ENCODE peak calls at places on chromosomes 5 and 9, in nine cellular contexts. G is upper lobe of right lung, U is A549, K is mammary epithelial cell, Q is transverse colon, J is colonic mucosa, I is left lung, C is ovary, O is uterus. L is an unnamed sample.

GRCh38 chr5:149114403-149115312 is 26.6 kb upstream of the ABLIM3 start:
- DNase-seq in G (no peak), U (peak), K (peak), Q (peak), J (peak), I (peak), C (no peak), O (peak), L (no peak)

GRCh38 chr5:37222181-37222580 is 27.0 kb downstream of the CPLANE1 start:
- DNase-seq in G (no peak), U (no peak), K (no peak), Q (no peak), J (no peak), I (no peak), C (no peak), O (no peak), L (no peak)

GRCh38 chr5:91556-92263 is at the start of gene PLEKHG4B:
- DNase-seq in G (no peak), U (no peak), K (no peak), Q (no peak), J (no peak), I (no peak), C (peak), O (no peak), L (no peak)

GRCh38 chr5:78845487-78845886 is 139.6 kb downstream of the ARSB start:
- DNase-seq in G (no peak), U (no peak), K (no peak), Q (no peak), J (no peak), I (no peak), C (no peak), O (no peak), L (no peak)

GRCh38 chr9:69180670-69181069 is 6.6 kb downstream of the TJP2 start:
- DNase-seq in G (no peak), U (peak), K (peak), Q (peak), J (peak), I (peak), C (no peak), O (peak), L (no peak)

GRCh38 chr9:32344551-32345182 is 39.8 kb upstream of the ACO1 start:
- DNase-seq in G (no peak), U (no peak), K (peak), Q (no peak), J (no peak), I (no peak), C (no peak), O (no peak), L (no peak)

GRCh38 chr9:112380771-112381181 is 868 bp downstream of the HSDL2 start:
- DNase-seq in G (no peak), U (peak), K (peak), Q (no peak), J (no peak), I (no peak), C (no peak), O (no peak), L (no peak)

GRCh38 chr5:111223790-111224560 is at the start of gene CAMK4:
- DNase-seq in G (peak), U (peak), K (peak), Q (peak), J (peak), I (peak), C (peak), O (peak), L (peak)

GRCh38 chr9:77016526-77017504 is 2.6 kb upstream of the FOXB2 start:
- DNase-seq in G (no peak), U (no peak), K (no peak), Q (no peak), J (no peak), I (no peak), C (no peak), O (no peak), L (no peak)

GRCh38 chr9:120258096-120258495 is 321.9 kb downstream of the CDK5RAP2 start:
- DNase-seq in G (no peak), U (no peak), K (no peak), Q (no peak), J (no peak), I (no peak), C (no peak), O (no peak), L (no peak)

GRCh38 chr9:133558191-133559126 is 24.0 kb downstream of the ADAMTSL2 start:
- DNase-seq in G (no peak), U (no peak), K (peak), Q (no peak), J (no peak), I (peak), C (no peak), O (peak), L (no peak)

GRCh38 chr5:130868186-130868821 is 296.8 kb downstream of the HINT1 start:
- DNase-seq in G (no peak), U (no peak), K (peak), Q (no peak), J (no peak), I (no peak), C (no peak), O (no peak), L (no peak)

GRCh38 chr9:21883642-21884041 is 81.2 kb downstream of the MTAP start:
- DNase-seq in G (no peak), U (no peak), K (no peak), Q (no peak), J (no peak), I (no peak), C (no peak), O (no peak), L (no peak)

GRCh38 chr9:97651646-97652045 is 18.0 kb downstream of the NCBP1 start:
- DNase-seq in G (no peak), U (no peak), K (no peak), Q (no peak), J (no peak), I (no peak), C (no peak), O (no peak), L (no peak)

GRCh38 chr5:158174918-158175663 is 316.1 kb upstream of the CLINT1 start:
- DNase-seq in G (no peak), U (peak), K (peak), Q (peak), J (peak), I (peak), C (peak), O (peak), L (peak)

GRCh38 chr9:129624168-129624759 is 1.7 kb upstream of the NTMT1 start:
- DNase-seq in G (peak), U (peak), K (no peak), Q (peak), J (peak), I (no peak), C (no peak), O (no peak), L (no peak)

GRCh38 chr5:100270323-100270771 is 264.8 kb upstream of the FAM174A start:
- DNase-seq in G (no peak), U (no peak), K (no peak), Q (no peak), J (no peak), I (no peak), C (no peak), O (no peak), L (no peak)

GRCh38 chr9:118761016-118761790 is 608.0 kb downstream of the BRINP1 start:
- DNase-seq in G (no peak), U (no peak), K (no peak), Q (no peak), J (no peak), I (no peak), C (no peak), O (no peak), L (no peak)

DNA sequence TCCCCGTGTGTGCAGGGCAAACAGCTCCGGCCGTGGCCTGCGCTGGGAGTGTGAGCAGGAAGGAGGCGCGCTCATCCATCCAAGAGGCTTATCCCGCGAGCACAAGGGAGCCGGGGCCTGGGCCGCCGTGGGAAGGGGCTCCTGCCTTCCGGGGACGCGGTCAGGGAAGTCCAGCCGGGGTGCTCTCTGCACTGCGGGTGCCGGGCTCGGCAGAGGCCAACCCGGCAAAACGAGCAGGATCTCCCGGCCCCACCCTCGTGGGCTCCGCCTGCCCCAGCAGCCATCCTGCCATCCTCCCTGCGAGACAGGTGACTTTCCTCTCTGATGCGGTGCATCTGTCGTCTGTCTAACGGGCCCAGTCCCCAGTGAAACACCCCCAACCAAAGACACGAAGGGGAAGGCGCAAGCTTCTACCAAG is 244.2 kb downstream of the AUH start:
- DNase-seq in G (peak), U (no peak), K (no peak), Q (no peak), J (no peak), I (no peak), C (peak), O (no peak), L (peak)
- H3K27ac ChIP-seq in G (peak), U (no peak), K (no peak), Q (peak), J (no peak), I (peak), C (peak), O (peak), L (peak)

GRCh38 chr5:163571755-163572154 is 66.3 kb downstream of the MAT2B start:
- DNase-seq in G (no peak), U (no peak), K (peak), Q (no peak), J (no peak), I (no peak), C (peak), O (no peak), L (no peak)

GRCh38 chr5:163569284-163569683 is 63.9 kb downstream of the MAT2B start:
- DNase-seq in G (no peak), U (peak), K (peak), Q (no peak), J (no peak), I (no peak), C (no peak), O (no peak), L (no peak)

GRCh38 chr5:163578652-163579051 is 73.2 kb downstream of the MAT2B start:
- DNase-seq in G (no peak), U (no peak), K (no peak), Q (no peak), J (no peak), I (no peak), C (no peak), O (no peak), L (no peak)

GRCh38 chr5:163579729-163580128 is 74.3 kb downstream of the MAT2B start:
- DNase-seq in G (no peak), U (no peak), K (no peak), Q (no peak), J (no peak), I (no peak), C (no peak), O (no peak), L (no peak)

GRCh38 chr5:163574477-163575440 is 69.3 kb downstream of the MAT2B start:
- DNase-seq in G (no peak), U (no peak), K (no peak), Q (no peak), J (no peak), I (no peak), C (no peak), O (no peak), L (no peak)
- H3K4me3 ChIP-seq in G (no peak), U (no peak), K (no peak), Q (no peak), J (no peak), I (no peak), C (no peak), O (no peak), L (no peak)

GRCh38 chr9:126411948-126412284 is 85.3 kb downstream of the MVB12B start:
- DNase-seq in G (no peak), U (no peak), K (no peak), Q (no peak), J (no peak), I (no peak), C (no peak), O (no peak), L (no peak)
- H3K27ac ChIP-seq in G (no peak), U (no peak), K (no peak), Q (peak), J (no peak), I (no peak), C (no peak), O (no peak), L (no peak)

GRCh38 chr9:124044448-124044847 is 32.9 kb downstream of the LHX2 start:
- DNase-seq in G (no peak), U (no peak), K (no peak), Q (no peak), J (no peak), I (no peak), C (no peak), O (no peak), L (no peak)

GRCh38 chr9:124046189-124046588 is 34.6 kb downstream of the LHX2 start:
- DNase-seq in G (no peak), U (no peak), K (no peak), Q (no peak), J (no peak), I (no peak), C (no peak), O (no peak), L (no peak)

GRCh38 chr9:124047106-124047716 is 35.6 kb downstream of the LHX2 start:
- DNase-seq in G (no peak), U (no peak), K (no peak), Q (no peak), J (no peak), I (no peak), C (no peak), O (no peak), L (no peak)

GRCh38 chr9:124045830-124046177 is 34.2 kb downstream of the LHX2 start:
- DNase-seq in G (no peak), U (no peak), K (no peak), Q (no peak), J (no peak), I (no peak), C (no peak), O (no peak), L (no peak)

DNA sequence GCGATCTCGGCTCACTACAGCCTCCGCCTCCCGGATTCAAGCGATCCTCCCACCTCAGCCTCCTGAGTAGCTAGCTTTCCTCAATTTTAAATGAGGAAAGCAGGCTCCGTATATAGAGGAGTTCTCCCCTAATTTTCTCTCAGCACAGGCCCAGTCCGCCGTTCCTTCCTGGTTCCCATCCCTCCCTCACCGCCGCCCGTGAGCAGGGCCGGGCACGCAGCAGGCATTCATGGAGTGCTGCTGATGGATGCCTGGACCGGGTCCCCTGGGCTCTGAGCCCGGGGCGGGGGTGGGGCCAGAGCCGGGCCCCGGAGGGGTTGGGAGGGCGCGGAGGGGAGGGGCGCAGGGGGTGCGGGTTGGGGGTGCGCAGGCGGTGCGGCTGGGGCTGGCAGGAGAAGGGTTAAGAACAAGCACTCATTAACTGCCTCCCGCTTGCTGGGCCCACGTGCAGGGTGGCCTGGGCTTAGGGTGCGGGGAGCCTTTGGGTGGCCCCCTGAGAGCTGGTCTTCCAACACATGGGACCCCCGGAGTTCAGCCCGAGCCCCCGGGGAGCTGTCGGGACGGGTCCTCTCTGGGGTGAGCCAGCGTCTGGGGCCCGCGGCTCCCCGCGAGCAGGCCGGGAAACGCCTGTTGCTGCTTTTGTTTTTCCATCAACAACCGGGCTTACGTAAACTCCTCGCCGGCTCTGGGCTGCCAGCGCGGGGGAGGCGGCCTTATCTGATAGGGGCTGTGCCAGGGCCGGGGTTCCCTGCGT is 33.7 kb downstream of the LHX2 start:
- DNase-seq in G (peak), U (no peak), K (no peak), Q (peak), J (peak), I (peak), C (peak), O (peak), L (peak)
- H3K4me3 ChIP-seq in G (peak), U (no peak), K (no peak), Q (peak), J (peak), I (peak), C (peak), O (peak), L (peak)

DNA sequence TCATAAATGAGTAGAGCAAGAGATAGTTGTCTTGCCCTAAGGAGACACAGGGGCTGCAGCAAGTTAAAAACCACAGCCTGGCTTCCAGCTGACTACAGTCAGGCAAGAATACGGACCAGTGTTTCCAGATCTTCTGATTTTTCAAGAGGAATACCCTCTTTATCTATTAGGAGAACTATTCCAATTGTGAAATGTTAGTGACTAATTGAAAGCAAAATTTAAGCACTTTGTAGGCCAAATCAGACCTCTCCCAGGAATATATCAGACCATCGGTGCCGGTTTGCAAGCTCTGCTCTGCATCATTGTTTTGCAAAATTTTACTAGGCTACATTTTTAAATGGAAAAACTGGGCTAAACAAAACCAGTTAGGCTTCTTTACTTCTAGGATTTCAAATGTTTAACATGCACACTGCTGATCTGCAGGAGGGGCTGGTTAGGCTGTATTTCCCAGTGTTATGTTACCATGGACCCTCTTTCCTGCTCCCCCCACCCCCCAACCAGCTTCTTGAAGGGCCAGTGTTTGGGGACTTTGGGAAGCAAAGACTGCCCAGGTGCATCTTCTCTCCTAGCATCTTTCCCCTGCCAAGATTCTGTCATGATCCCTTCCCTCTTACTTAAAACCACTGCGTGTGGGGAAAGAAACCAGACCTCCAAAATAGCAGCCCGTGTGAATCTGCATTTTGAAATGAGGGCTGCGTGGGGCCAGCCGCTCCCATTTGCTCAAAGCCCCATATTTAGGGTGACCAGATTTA is 1.1 kb upstream of the ARSI start:
- DNase-seq in G (no peak), U (no peak), K (no peak), Q (no peak), J (no peak), I (no peak), C (peak), O (peak), L (no peak)
- H3K27ac ChIP-seq in G (peak), U (peak), K (no peak), Q (peak), J (no peak), I (peak), C (no peak), O (peak), L (peak)

GRCh38 chr9:128550770-128551651 is 1.4 kb upstream of the SPTAN1 start:
- DNase-seq in G (no peak), U (no peak), K (peak), Q (no peak), J (no peak), I (no peak), C (peak), O (peak), L (no peak)
- H3K4me3 ChIP-seq in G (peak), U (peak), K (peak), Q (no peak), J (no peak), I (peak), C (no peak), O (peak), L (peak)

GRCh38 chr5:160268111-160268510 is 38.8 kb downstream of the FABP6 start:
- DNase-seq in G (peak), U (no peak), K (no peak), Q (no peak), J (no peak), I (no peak), C (no peak), O (no peak), L (no peak)
- H3K27ac ChIP-seq in G (no peak), U (no peak), K (no peak), Q (peak), J (no peak), I (no peak), C (no peak), O (no peak), L (peak)

GRCh38 chr5:135655326-135655725 is 76.5 kb upstream of the CXCL14 start:
- DNase-seq in G (no peak), U (no peak), K (no peak), Q (no peak), J (no peak), I (no peak), C (no peak), O (no peak), L (no peak)

GRCh38 chr5:135657536-135658307 is 78.9 kb upstream of the CXCL14 start:
- DNase-seq in G (no peak), U (no peak), K (no peak), Q (no peak), J (no peak), I (no peak), C (no peak), O (no peak), L (no peak)

GRCh38 chr5:135662104-135662503 is 83.3 kb upstream of the CXCL14 start:
- DNase-seq in G (no peak), U (no peak), K (no peak), Q (no peak), J (no peak), I (no peak), C (no peak), O (no peak), L (no peak)

GRCh38 chr5:135662683-135663082 is 83.9 kb upstream of the CXCL14 start:
- DNase-seq in G (no peak), U (no peak), K (no peak), Q (no peak), J (no peak), I (no peak), C (no peak), O (no peak), L (no peak)

DNA sequence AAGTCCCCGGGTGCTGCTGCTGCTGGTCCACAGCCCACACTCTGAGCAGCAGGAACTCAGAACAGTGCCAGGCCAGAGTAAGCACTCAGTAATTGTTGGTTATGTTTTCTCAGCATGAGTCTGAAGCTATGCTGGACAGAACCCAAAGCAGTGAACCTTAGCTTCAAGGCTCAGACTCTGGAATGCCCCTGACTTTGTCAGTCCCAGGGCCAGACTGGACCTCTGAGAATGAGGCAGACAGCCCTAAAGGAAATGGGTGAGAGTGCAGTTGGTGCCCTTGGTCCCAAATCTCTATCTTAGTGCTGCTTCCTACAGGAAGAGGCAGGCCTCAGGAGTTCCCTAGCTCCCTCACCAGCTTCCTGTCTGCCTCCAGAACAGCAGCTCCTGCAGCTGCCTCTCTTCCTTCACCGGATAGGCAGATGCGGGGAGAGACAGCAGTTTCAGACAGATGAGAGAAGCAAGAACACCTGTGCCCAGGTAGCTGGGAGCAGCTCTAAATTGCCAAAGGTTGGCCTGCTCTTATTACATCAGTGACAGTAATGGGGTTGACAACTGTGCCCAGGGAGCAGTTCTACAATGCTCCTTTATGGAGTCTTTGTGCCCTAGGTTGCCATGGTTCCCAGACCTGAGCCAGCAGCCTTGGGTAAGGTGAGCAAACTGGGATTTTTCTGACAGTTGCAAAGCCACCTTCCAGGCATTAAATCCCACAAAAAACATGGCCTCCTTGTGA is 82.2 kb upstream of the CXCL14 start:
- DNase-seq in G (no peak), U (no peak), K (no peak), Q (no peak), J (no peak), I (no peak), C (no peak), O (no peak), L (no peak)
- H3K4me3 ChIP-seq in G (no peak), U (no peak), K (no peak), Q (no peak), J (no peak), I (no peak), C (no peak), O (no peak), L (no peak)

GRCh38 chr9:37182718-37183117 is 62.3 kb downstream of the ZCCHC7 start:
- DNase-seq in G (no peak), U (no peak), K (no peak), Q (no peak), J (no peak), I (no peak), C (no peak), O (no peak), L (no peak)
- H3K27ac ChIP-seq in G (no peak), U (no peak), K (no peak), Q (no peak), J (no peak), I (no peak), C (no peak), O (no peak), L (no peak)

L was measured in lower lobe of right lung.